ENCODE peak calls at places on chromosomes 2 and 18, in ten cellular contexts. T, D, E, B, A, Y, H, Z, K and S are unnamed samples.
A peak's percentile ranks its signal among the peaks of the same experiment; 100 is the strongest.

GRCh38 chr2:10124538-10125045 is 2.1 kb downstream of the RRM2 start:
- DNase-seq in T (peak; percentile 43), Y (peak; percentile 55), D (peak; percentile 82), A (no peak), K (no peak), E (peak; percentile 79), H (peak; percentile 60), B (no peak), Z (peak; percentile 85), S (no peak)

GRCh38 chr2:20577495-20578235 is 73.2 kb downstream of the HS1BP3 start:
- DNase-seq in D (no peak), A (peak; percentile 56), T (peak; percentile 38), Z (peak; percentile 55), Y (no peak), B (no peak), E (no peak), H (no peak), K (no peak), S (peak; percentile 96)

GRCh38 chr18:32822197-32822596 is 49.4 kb upstream of the KLHL14 start:
- DNase-seq in B (no peak), Y (no peak), K (no peak), A (no peak), D (no peak), E (no peak), Z (no peak), H (no peak), T (no peak), S (no peak)

GRCh38 chr2:30255466-30256408 is 24.4 kb downstream of the LBH start:
- DNase-seq in E (no peak), K (no peak), Y (no peak), H (no peak), A (no peak), Z (no peak), B (peak; percentile 46), T (no peak), D (no peak), S (no peak)

GRCh38 chr2:98555681-98556080 is 52.6 kb downstream of the COA5 start:
- DNase-seq in A (no peak), T (no peak), H (no peak), B (peak; percentile 6), E (no peak), K (no peak), D (no peak), Y (no peak), Z (no peak), S (no peak)

GRCh38 chr2:141490886-141491285 is 639.9 kb downstream of the LRP1B start:
- DNase-seq in B (no peak), K (no peak), Z (no peak), Y (no peak), A (no peak), T (no peak), D (peak; percentile 46), E (no peak), H (no peak), S (no peak)

GRCh38 chr2:227545990-227546389 is 52.7 kb upstream of the SCYGR2 start:
- DNase-seq in T (no peak), Z (no peak), D (no peak), Y (no peak), B (no peak), A (peak; percentile 36), H (peak; percentile 43), K (no peak), E (peak; percentile 2), S (no peak)

GRCh38 chr2:138512672-138513071 is 11.1 kb downstream of the SPOPL start:
- DNase-seq in K (no peak), T (no peak), Y (no peak), Z (peak; percentile 24), E (no peak), A (no peak), B (no peak), D (no peak), H (no peak), S (no peak)

GRCh38 chr2:230910546-230911135 is 14.4 kb downstream of the GPR55 start:
- DNase-seq in E (no peak), T (no peak), Y (no peak), A (peak; percentile 18), K (no peak), D (no peak), H (no peak), Z (no peak), B (peak; percentile 39), S (no peak)